ENCODE peak calls at places on chromosome 21, in seven cellular contexts. One of them, this sample, is unnamed.

GRCh38 chr21:43911015-43911934 is 46.3 kb downstream of the AGPAT3 start:
- DNase-seq in BJ: no peak
- DNase-seq in activated CD4-positive, alpha-beta T cell treated with anti-CD3 and anti-CD28 coated beads, Interleukin-2, amount 10 ng/mL, durations not matched to agents 7 days and 5 days: no peak
- DNase-seq in nucleus accumbens: no peak
- DNase-seq in lower lobe of right lung: peak; percentile 84
- DNase-seq in stimulated activated CD4-positive, alpha-beta T cell treated with anti-CD3 and anti-CD28 coated beads, Interleukin-2, amount 100 ng/mL, for 24 hours: no peak
- DNase-seq in left kidney: no peak
- DNase-seq in this sample: no peak

GRCh38 chr21:44365251-44365966 is 12.0 kb downstream of the TRPM2 start:
- DNase-seq in nucleus accumbens: no peak
- DNase-seq in BJ: no peak
- DNase-seq in activated CD4-positive, alpha-beta T cell treated with anti-CD3 and anti-CD28 coated beads, Interleukin-2, amount 10 ng/mL, durations not matched to agents 7 days and 5 days: no peak
- DNase-seq in stimulated activated CD4-positive, alpha-beta T cell treated with anti-CD3 and anti-CD28 coated beads, Interleukin-2, amount 100 ng/mL, for 24 hours: no peak
- DNase-seq in lower lobe of right lung: no peak
- DNase-seq in left kidney: no peak
- DNase-seq in this sample: no peak

GRCh38 chr21:41289431-41289830 is 27.2 kb upstream of the FAM3B start:
- DNase-seq in stimulated activated CD4-positive, alpha-beta T cell treated with anti-CD3 and anti-CD28 coated beads, Interleukin-2, amount 100 ng/mL, for 24 hours: no peak
- DNase-seq in BJ: no peak
- DNase-seq in nucleus accumbens: no peak
- DNase-seq in activated CD4-positive, alpha-beta T cell treated with anti-CD3 and anti-CD28 coated beads, Interleukin-2, amount 10 ng/mL, durations not matched to agents 7 days and 5 days: no peak
- DNase-seq in lower lobe of right lung: no peak
- DNase-seq in left kidney: peak; percentile 24
- DNase-seq in this sample: no peak

GRCh38 chr21:43590220-43590619 is 69.1 kb downstream of the HSF2BP start:
- DNase-seq in nucleus accumbens: no peak
- DNase-seq in lower lobe of right lung: no peak
- DNase-seq in activated CD4-positive, alpha-beta T cell treated with anti-CD3 and anti-CD28 coated beads, Interleukin-2, amount 10 ng/mL, durations not matched to agents 7 days and 5 days: no peak
- DNase-seq in stimulated activated CD4-positive, alpha-beta T cell treated with anti-CD3 and anti-CD28 coated beads, Interleukin-2, amount 100 ng/mL, for 24 hours: no peak
- DNase-seq in left kidney: no peak
- DNase-seq in BJ: no peak
- DNase-seq in this sample: no peak

GRCh38 chr21:32437729-32438128 is 25.2 kb downstream of the EVA1C start:
- DNase-seq in lower lobe of right lung: no peak
- DNase-seq in activated CD4-positive, alpha-beta T cell treated with anti-CD3 and anti-CD28 coated beads, Interleukin-2, amount 10 ng/mL, durations not matched to agents 7 days and 5 days: no peak
- DNase-seq in stimulated activated CD4-positive, alpha-beta T cell treated with anti-CD3 and anti-CD28 coated beads, Interleukin-2, amount 100 ng/mL, for 24 hours: no peak
- DNase-seq in left kidney: no peak
- DNase-seq in nucleus accumbens: no peak
- DNase-seq in BJ: no peak
- DNase-seq in this sample: no peak

GRCh38 chr21:33206771-33207290 is 22.9 kb upstream of the IFNAR2 start:
- DNase-seq in activated CD4-positive, alpha-beta T cell treated with anti-CD3 and anti-CD28 coated beads, Interleukin-2, amount 10 ng/mL, durations not matched to agents 7 days and 5 days: no peak
- DNase-seq in BJ: no peak
- DNase-seq in stimulated activated CD4-positive, alpha-beta T cell treated with anti-CD3 and anti-CD28 coated beads, Interleukin-2, amount 100 ng/mL, for 24 hours: no peak
- DNase-seq in left kidney: no peak
- DNase-seq in lower lobe of right lung: peak; percentile 57
- DNase-seq in nucleus accumbens: no peak
- DNase-seq in this sample: no peak

GRCh38 chr21:44930543-44930981 is 9.3 kb upstream of the SLX9 start:
- DNase-seq in left kidney: no peak
- DNase-seq in lower lobe of right lung: peak; percentile 57
- DNase-seq in stimulated activated CD4-positive, alpha-beta T cell treated with anti-CD3 and anti-CD28 coated beads, Interleukin-2, amount 100 ng/mL, for 24 hours: peak; percentile 66
- DNase-seq in nucleus accumbens: no peak
- DNase-seq in activated CD4-positive, alpha-beta T cell treated with anti-CD3 and anti-CD28 coated beads, Interleukin-2, amount 10 ng/mL, durations not matched to agents 7 days and 5 days: peak; percentile 65
- DNase-seq in BJ: no peak
- DNase-seq in this sample: no peak

GRCh38 chr21:37582613-37583012 is 216.0 kb downstream of the DYRK1A start:
- DNase-seq in activated CD4-positive, alpha-beta T cell treated with anti-CD3 and anti-CD28 coated beads, Interleukin-2, amount 10 ng/mL, durations not matched to agents 7 days and 5 days: no peak
- DNase-seq in stimulated activated CD4-positive, alpha-beta T cell treated with anti-CD3 and anti-CD28 coated beads, Interleukin-2, amount 100 ng/mL, for 24 hours: no peak
- DNase-seq in BJ: no peak
- DNase-seq in lower lobe of right lung: no peak
- DNase-seq in nucleus accumbens: no peak
- DNase-seq in left kidney: peak; percentile 74
- DNase-seq in this sample: no peak

GRCh38 chr21:44267655-44268142 is 6.0 kb upstream of the DNMT3L start:
- DNase-seq in lower lobe of right lung: no peak
- DNase-seq in left kidney: no peak
- DNase-seq in BJ: no peak
- DNase-seq in activated CD4-positive, alpha-beta T cell treated with anti-CD3 and anti-CD28 coated beads, Interleukin-2, amount 10 ng/mL, durations not matched to agents 7 days and 5 days: no peak
- DNase-seq in nucleus accumbens: no peak
- DNase-seq in stimulated activated CD4-positive, alpha-beta T cell treated with anti-CD3 and anti-CD28 coated beads, Interleukin-2, amount 100 ng/mL, for 24 hours: peak; percentile 10
- DNase-seq in this sample: no peak

GRCh38 chr21:44511938-44512275 is 28.1 kb downstream of the KRTAP10-1 start:
- DNase-seq in BJ: no peak
- DNase-seq in activated CD4-positive, alpha-beta T cell treated with anti-CD3 and anti-CD28 coated beads, Interleukin-2, amount 10 ng/mL, durations not matched to agents 7 days and 5 days: no peak
- DNase-seq in nucleus accumbens: no peak
- DNase-seq in stimulated activated CD4-positive, alpha-beta T cell treated with anti-CD3 and anti-CD28 coated beads, Interleukin-2, amount 100 ng/mL, for 24 hours: no peak
- DNase-seq in lower lobe of right lung: peak; percentile 37
- DNase-seq in left kidney: no peak
- DNase-seq in this sample: no peak

GRCh38 chr21:42199488-42200463 is 19.2 kb upstream of the ABCG1 start:
- DNase-seq in nucleus accumbens: no peak
- DNase-seq in lower lobe of right lung: no peak
- DNase-seq in left kidney: no peak
- DNase-seq in stimulated activated CD4-positive, alpha-beta T cell treated with anti-CD3 and anti-CD28 coated beads, Interleukin-2, amount 100 ng/mL, for 24 hours: no peak
- DNase-seq in activated CD4-positive, alpha-beta T cell treated with anti-CD3 and anti-CD28 coated beads, Interleukin-2, amount 10 ng/mL, durations not matched to agents 7 days and 5 days: peak; percentile 29
- DNase-seq in BJ: peak; percentile 35
- DNase-seq in this sample: no peak

GRCh38 chr21:42775891-42776290 is 103.4 kb downstream of the WDR4 start:
- DNase-seq in nucleus accumbens: no peak
- DNase-seq in BJ: no peak
- DNase-seq in lower lobe of right lung: no peak
- DNase-seq in left kidney: no peak
- DNase-seq in stimulated activated CD4-positive, alpha-beta T cell treated with anti-CD3 and anti-CD28 coated beads, Interleukin-2, amount 100 ng/mL, for 24 hours: no peak
- DNase-seq in activated CD4-positive, alpha-beta T cell treated with anti-CD3 and anti-CD28 coated beads, Interleukin-2, amount 10 ng/mL, durations not matched to agents 7 days and 5 days: no peak
- DNase-seq in this sample: no peak

GRCh38 chr21:46038871-46039397 is 57.4 kb downstream of the COL6A1 start:
- DNase-seq in stimulated activated CD4-positive, alpha-beta T cell treated with anti-CD3 and anti-CD28 coated beads, Interleukin-2, amount 100 ng/mL, for 24 hours: no peak
- DNase-seq in nucleus accumbens: no peak
- DNase-seq in activated CD4-positive, alpha-beta T cell treated with anti-CD3 and anti-CD28 coated beads, Interleukin-2, amount 10 ng/mL, durations not matched to agents 7 days and 5 days: no peak
- DNase-seq in BJ: peak; percentile 33
- DNase-seq in left kidney: peak; percentile 60
- DNase-seq in lower lobe of right lung: no peak
- DNase-seq in this sample: no peak

This sample was measured in T-helper 2 cell treated with Interferon-gamma antibody and Interleukin-4, amounts not matched to agents 5 μg/mL and 100 μg/mL, for 36 hours.